ENCODE peak calls at places on chromosomes 2 and 18, in nine cellular contexts. One of them, this sample, is unnamed.

GRCh38 chr2:76283355-76283754 is 572.6 kb upstream of the GCFC2 start:
- DNase-seq in NCI-H1105: no peak
- DNase-seq in HEK293T: no peak
- DNase-seq in AG04449: no peak
- DNase-seq in AML-193: no peak
- DNase-seq in GM18507: no peak
- DNase-seq in non-pigmented ciliary epithelial cell: no peak
- DNase-seq in cardiac fibroblast: no peak
- DNase-seq in fibroblast of pulmonary artery: no peak
- DNase-seq in this sample: no peak

GRCh38 chr2:170930132-170931109 is 1.4 kb downstream of the GORASP2 start:
- DNase-seq in NCI-H1105: peak
- DNase-seq in HEK293T: peak
- DNase-seq in AG04449: no peak
- DNase-seq in AML-193: peak
- DNase-seq in GM18507: peak
- DNase-seq in non-pigmented ciliary epithelial cell: no peak
- DNase-seq in cardiac fibroblast: peak
- DNase-seq in fibroblast of pulmonary artery: peak
- DNase-seq in this sample: no peak

GRCh38 chr18:69590150-69590549 is 189.5 kb downstream of the DOK6 start:
- DNase-seq in NCI-H1105: no peak
- DNase-seq in HEK293T: no peak
- DNase-seq in AG04449: no peak
- DNase-seq in AML-193: no peak
- DNase-seq in GM18507: no peak
- DNase-seq in non-pigmented ciliary epithelial cell: no peak
- DNase-seq in cardiac fibroblast: peak
- DNase-seq in fibroblast of pulmonary artery: peak
- DNase-seq in this sample: no peak

GRCh38 chr2:113197347-113198047 is 23.7 kb downstream of the PSD4 start:
- DNase-seq in NCI-H1105: no peak
- DNase-seq in HEK293T: no peak
- DNase-seq in AG04449: no peak
- DNase-seq in AML-193: no peak
- DNase-seq in GM18507: no peak
- DNase-seq in non-pigmented ciliary epithelial cell: no peak
- DNase-seq in cardiac fibroblast: no peak
- DNase-seq in fibroblast of pulmonary artery: no peak
- DNase-seq in this sample: no peak

GRCh38 chr2:221606369-221606768 is 34.3 kb upstream of the EPHA4 start:
- DNase-seq in NCI-H1105: no peak
- DNase-seq in HEK293T: no peak
- DNase-seq in AG04449: no peak
- DNase-seq in AML-193: no peak
- DNase-seq in GM18507: no peak
- DNase-seq in non-pigmented ciliary epithelial cell: no peak
- DNase-seq in cardiac fibroblast: no peak
- DNase-seq in fibroblast of pulmonary artery: no peak
- DNase-seq in this sample: no peak

GRCh38 chr2:172087780-172088244 is 2.5 kb downstream of the DLX1 start:
- DNase-seq in NCI-H1105: no peak
- DNase-seq in HEK293T: no peak
- DNase-seq in AG04449: no peak
- DNase-seq in AML-193: no peak
- DNase-seq in GM18507: no peak
- DNase-seq in non-pigmented ciliary epithelial cell: no peak
- DNase-seq in cardiac fibroblast: no peak
- DNase-seq in fibroblast of pulmonary artery: no peak
- DNase-seq in this sample: no peak

GRCh38 chr18:23784811-23785245 is 95.6 kb downstream of the LAMA3 start:
- DNase-seq in NCI-H1105: no peak
- DNase-seq in HEK293T: peak
- DNase-seq in AG04449: peak
- DNase-seq in AML-193: no peak
- DNase-seq in GM18507: no peak
- DNase-seq in non-pigmented ciliary epithelial cell: peak
- DNase-seq in cardiac fibroblast: peak
- DNase-seq in fibroblast of pulmonary artery: peak
- DNase-seq in this sample: no peak

GRCh38 chr2:30351087-30351486 is 96.0 kb upstream of the LCLAT1 start:
- DNase-seq in NCI-H1105: no peak
- DNase-seq in HEK293T: no peak
- DNase-seq in AG04449: no peak
- DNase-seq in AML-193: no peak
- DNase-seq in GM18507: no peak
- DNase-seq in non-pigmented ciliary epithelial cell: no peak
- DNase-seq in cardiac fibroblast: peak
- DNase-seq in fibroblast of pulmonary artery: peak
- DNase-seq in this sample: no peak

GRCh38 chr2:170218931-170219330 is 41.0 kb downstream of the MYO3B start:
- DNase-seq in NCI-H1105: no peak
- DNase-seq in HEK293T: no peak
- DNase-seq in AG04449: no peak
- DNase-seq in AML-193: no peak
- DNase-seq in GM18507: no peak
- DNase-seq in non-pigmented ciliary epithelial cell: no peak
- DNase-seq in cardiac fibroblast: no peak
- DNase-seq in fibroblast of pulmonary artery: no peak
- DNase-seq in this sample: no peak

GRCh38 chr2:118937817-118938216 is 4.2 kb upstream of the MARCO start:
- DNase-seq in NCI-H1105: no peak
- DNase-seq in HEK293T: no peak
- DNase-seq in AG04449: no peak
- DNase-seq in AML-193: no peak
- DNase-seq in GM18507: no peak
- DNase-seq in non-pigmented ciliary epithelial cell: no peak
- DNase-seq in cardiac fibroblast: no peak
- DNase-seq in fibroblast of pulmonary artery: no peak
- DNase-seq in this sample: no peak

GRCh38 chr2:3487931-3488554 is 31.3 kb downstream of the ADI1 start:
- DNase-seq in NCI-H1105: no peak
- DNase-seq in HEK293T: no peak
- DNase-seq in AG04449: no peak
- DNase-seq in AML-193: no peak
- DNase-seq in GM18507: no peak
- DNase-seq in non-pigmented ciliary epithelial cell: no peak
- DNase-seq in cardiac fibroblast: no peak
- DNase-seq in fibroblast of pulmonary artery: no peak
- DNase-seq in this sample: no peak